ENCODE peak calls at places on chromosomes 12 and 14, in five cellular contexts. X, F, O, H and R are unnamed samples.

GRCh38 chr14:29926701-29927595 is 699 bp downstream of the PRKD1 start:
- DNase-seq in X (peak; percentile 69), F (no peak), O (peak; percentile 31), H (no peak), R (peak; percentile 7)

GRCh38 chr14:95119336-95119735 is 38.0 kb downstream of the DICER1 start:
- DNase-seq in X (no peak), F (no peak), O (no peak), H (no peak), R (no peak)

GRCh38 chr12:92899388-92900001 is 29.6 kb downstream of the EEA1 start:
- DNase-seq in X (no peak), F (peak; percentile 95), O (no peak), H (no peak), R (no peak)

GRCh38 chr12:48105321-48105866 is 485 bp downstream of the SENP1 start:
- DNase-seq in X (peak; percentile 26), F (peak; percentile 30), O (no peak), H (peak; percentile 63), R (peak; percentile 33)

GRCh38 chr12:78683626-78684025 is 180.9 kb upstream of the SYT1 start:
- DNase-seq in X (no peak), F (no peak), O (no peak), H (no peak), R (no peak)

GRCh38 chr14:36424478-36425102 is 95.4 kb downstream of the NKX2-1 start:
- DNase-seq in X (peak; percentile 100), F (no peak), O (no peak), H (no peak), R (no peak)

GRCh38 chr14:77574446-77575125 is 41.9 kb downstream of the SPTLC2 start:
- DNase-seq in X (no peak), F (no peak), O (no peak), H (no peak), R (no peak)

GRCh38 chr12:94649349-94650142 is 811 bp downstream of the TMCC3 start:
- DNase-seq in X (peak; percentile 28), F (no peak), O (peak; percentile 31), H (peak; percentile 5), R (peak; percentile 45)

GRCh38 chr12:115813256-115813655 is 464.2 kb downstream of the MED13L start:
- DNase-seq in X (no peak), F (no peak), O (no peak), H (no peak), R (no peak)

GRCh38 chr12:42756841-42757661 is 167.5 kb upstream of the PRICKLE1 start:
- DNase-seq in X (no peak), F (peak; percentile 14), O (no peak), H (no peak), R (no peak)

GRCh38 chr12:55718020-55718419 is 2.2 kb upstream of the RDH5 start:
- DNase-seq in X (no peak), F (no peak), O (no peak), H (no peak), R (no peak)

GRCh38 chr12:4012977-4013968 is 140.1 kb upstream of the PARP11 start:
- DNase-seq in X (no peak), F (no peak), O (no peak), H (no peak), R (no peak)

GRCh38 chr12:29316772-29317171 is 64.2 kb downstream of the ERGIC2 start:
- DNase-seq in X (no peak), F (no peak), O (no peak), H (no peak), R (no peak)

GRCh38 chr12:109762673-109763191 is 49.1 kb downstream of the FAM222A start:
- DNase-seq in X (no peak), F (no peak), O (no peak), H (no peak), R (no peak)

GRCh38 chr14:94113908-94114588 is 3.5 kb downstream of the IFI27 start:
- DNase-seq in X (no peak), F (no peak), O (no peak), H (no peak), R (no peak)

GRCh38 chr14:102081231-102082080 is 5.4 kb downstream of the HSP90AA1 start:
- DNase-seq in X (no peak), F (no peak), O (no peak), H (no peak), R (no peak)

GRCh38 chr14:38238332-38238731 is 17.6 kb downstream of the CLEC14A start:
- DNase-seq in X (no peak), F (no peak), O (no peak), H (no peak), R (no peak)

GRCh38 chr12:106109168-106109910 is 29.4 kb downstream of the NUAK1 start:
- DNase-seq in X (no peak), F (no peak), O (no peak), H (no peak), R (no peak)

GRCh38 chr12:132669166-132669879 is 17.8 kb downstream of the POLE start:
- DNase-seq in X (no peak), F (no peak), O (no peak), H (no peak), R (no peak)

GRCh38 chr12:118189761-118190181 is 53.8 kb downstream of the PEBP1 start:
- DNase-seq in X (no peak), F (no peak), O (peak; percentile 40), H (no peak), R (no peak)

GRCh38 chr14:61568572-61569011 is 126.7 kb upstream of the HIF1A start:
- DNase-seq in X (no peak), F (no peak), O (no peak), H (peak; percentile 49), R (peak; percentile 66)

GRCh38 chr12:52749827-52750226 is 27.3 kb downstream of the KRT76 start:
- DNase-seq in X (no peak), F (no peak), O (no peak), H (no peak), R (no peak)

GRCh38 chr14:91872517-91873470 is 5.5 kb upstream of the TC2N start:
- DNase-seq in X (no peak), F (no peak), O (no peak), H (peak; percentile 55), R (no peak)

GRCh38 chr12:52879394-52880351 is 25.2 kb downstream of the KRT8 start:
- DNase-seq in X (peak; percentile 46), F (peak; percentile 84), O (peak; percentile 52), H (peak; percentile 66), R (peak; percentile 53)

GRCh38 chr14:97931273-97931672 is 1134.1 kb downstream of the VRK1 start:
- DNase-seq in X (no peak), F (no peak), O (no peak), H (no peak), R (no peak)

GRCh38 chr12:120767071-120768024 is 41.7 kb downstream of the ACADS start:
- DNase-seq in X (no peak), F (no peak), O (no peak), H (no peak), R (no peak)

GRCh38 chr12:99810718-99811593 is 163.4 kb downstream of the GARIN6 start:
- DNase-seq in X (peak; percentile 96), F (peak; percentile 58), O (no peak), H (no peak), R (no peak)

GRCh38 chr14:76808990-76809389 is 3.7 kb downstream of the ANGEL1 start:
- DNase-seq in X (no peak), F (no peak), O (no peak), H (no peak), R (no peak)

GRCh38 chr12:89225401-89225800 is 126.9 kb downstream of the DUSP6 start:
- DNase-seq in X (no peak), F (peak; percentile 82), O (no peak), H (peak; percentile 36), R (no peak)

GRCh38 chr14:58131386-58131785 is 20.6 kb downstream of the ARMH4 start:
- DNase-seq in X (no peak), F (peak; percentile 32), O (no peak), H (no peak), R (no peak)